ENCODE peak calls at places on chromosomes 11 and 22, in ten cellular contexts. O, E, D, V, R, L, N, J, G and Q are unnamed samples.

GRCh38 chr22:37242395-37242918 is 1.6 kb downstream of the RAC2 start:
- DNase-seq in R (no peak), V (peak; percentile 71), J (peak; percentile 60), N (no peak), O (peak; percentile 91), L (peak; percentile 80), G (peak; percentile 73), D (peak; percentile 67), E (peak; percentile 98), Q (no peak)

GRCh38 chr22:36946436-36947158 is 33.2 kb downstream of the CSF2RB start:
- DNase-seq in O (no peak), L (no peak), E (peak; percentile 31), V (no peak), D (no peak), N (no peak), J (no peak), G (no peak), R (no peak), Q (no peak)

GRCh38 chr11:94545641-94546470 is 2.1 kb downstream of the FUT4 start:
- DNase-seq in O (no peak), L (no peak), D (no peak), E (no peak), J (no peak), R (no peak), G (no peak), V (no peak), N (no peak), Q (no peak)

GRCh38 chr22:25966448-25966913 is 202.8 kb upstream of the SEZ6L start:
- DNase-seq in E (peak; percentile 29), O (no peak), V (no peak), G (no peak), J (no peak), L (no peak), N (peak; percentile 11), R (no peak), D (no peak), Q (no peak)

GRCh38 chr22:41140365-41140957 is 48.1 kb downstream of the EP300 start:
- DNase-seq in D (no peak), V (no peak), L (no peak), J (no peak), E (no peak), G (no peak), O (no peak), N (no peak), R (no peak), Q (no peak)

GRCh38 chr22:50146440-50147228 is 23.9 kb upstream of the PANX2 start:
- DNase-seq in D (peak; percentile 55), R (no peak), N (no peak), O (no peak), L (no peak), V (peak; percentile 27), E (peak; percentile 18), G (no peak), J (peak; percentile 81), Q (no peak)

GRCh38 chr11:64353101-64353738 is 5.7 kb upstream of the RPS6KA4 start:
- DNase-seq in D (no peak), V (no peak), N (peak; percentile 94), R (no peak), L (no peak), G (no peak), O (no peak), E (no peak), J (no peak), Q (no peak)

GRCh38 chr11:33266418-33267215 is 9.4 kb downstream of the HIPK3 start:
- DNase-seq in L (no peak), G (no peak), O (no peak), R (no peak), N (no peak), J (no peak), D (no peak), V (peak; percentile 93), E (no peak), Q (no peak)

GRCh38 chr11:60887531-60887930 is 18.9 kb downstream of the PRPF19 start:
- DNase-seq in J (peak; percentile 63), O (no peak), L (no peak), R (no peak), E (peak; percentile 66), V (peak; percentile 66), G (no peak), N (peak; percentile 87), D (peak; percentile 45), Q (peak; percentile 64)

GRCh38 chr11:111361874-111362273 is 17.2 kb downstream of the POU2AF1 start:
- DNase-seq in J (no peak), L (no peak), V (peak; percentile 21), O (no peak), E (no peak), G (no peak), R (no peak), N (no peak), D (peak; percentile 53), Q (no peak)